ENCODE peak calls at places on chromosomes 16 and 17, in nine cellular contexts. One of them, this sample, is unnamed.

GRCh38 chr16:79463839-79464238 is 136.7 kb downstream of the MAF start:
- DNase-seq in HEK293T: no peak
- DNase-seq in transverse colon: no peak
- DNase-seq in fibroblast of villous mesenchyme: no peak
- DNase-seq in T-cell: no peak
- DNase-seq in T47D: no peak
- DNase-seq in posterior cingulate gyrus: no peak
- DNase-seq in amniotic stem cell: no peak
- DNase-seq in K562: no peak
- DNase-seq in this sample: no peak

GRCh38 chr16:31253642-31254045 is 6.1 kb upstream of the ITGAM start:
- DNase-seq in T-cell: no peak
- DNase-seq in transverse colon: peak
- DNase-seq in HEK293T: no peak
- DNase-seq in fibroblast of villous mesenchyme: peak
- DNase-seq in K562: peak
- DNase-seq in T47D: no peak
- DNase-seq in posterior cingulate gyrus: peak
- DNase-seq in amniotic stem cell: no peak
- DNase-seq in this sample: no peak

GRCh38 chr17:59972778-59973177 is 8.2 kb upstream of the RNFT1 start:
- DNase-seq in K562: no peak
- DNase-seq in fibroblast of villous mesenchyme: peak
- DNase-seq in T-cell: no peak
- DNase-seq in T47D: peak
- DNase-seq in HEK293T: no peak
- DNase-seq in amniotic stem cell: no peak
- DNase-seq in posterior cingulate gyrus: no peak
- DNase-seq in transverse colon: no peak
- DNase-seq in this sample: no peak

GRCh38 chr17:48068491-48068961 is 20.4 kb downstream of the NFE2L1 start:
- DNase-seq in amniotic stem cell: no peak
- DNase-seq in posterior cingulate gyrus: no peak
- DNase-seq in K562: peak
- DNase-seq in HEK293T: peak
- DNase-seq in T47D: peak
- DNase-seq in fibroblast of villous mesenchyme: peak
- DNase-seq in T-cell: no peak
- DNase-seq in transverse colon: no peak
- DNase-seq in this sample: peak

GRCh38 chr16:24652803-24653202 is 76.6 kb upstream of the TNRC6A start:
- DNase-seq in K562: no peak
- DNase-seq in amniotic stem cell: no peak
- DNase-seq in T47D: peak
- DNase-seq in transverse colon: no peak
- DNase-seq in HEK293T: no peak
- DNase-seq in T-cell: no peak
- DNase-seq in posterior cingulate gyrus: no peak
- DNase-seq in fibroblast of villous mesenchyme: no peak
- DNase-seq in this sample: no peak

GRCh38 chr17:31494259-31495048 is 103.0 kb downstream of the RAB11FIP4 start:
- DNase-seq in T47D: no peak
- DNase-seq in posterior cingulate gyrus: no peak
- DNase-seq in transverse colon: peak
- DNase-seq in fibroblast of villous mesenchyme: no peak
- DNase-seq in K562: no peak
- DNase-seq in HEK293T: no peak
- DNase-seq in amniotic stem cell: no peak
- DNase-seq in T-cell: peak
- DNase-seq in this sample: peak

GRCh38 chr17:46876353-46876887 is 25.0 kb downstream of the WNT9B start:
- DNase-seq in fibroblast of villous mesenchyme: no peak
- DNase-seq in posterior cingulate gyrus: no peak
- DNase-seq in HEK293T: peak
- DNase-seq in amniotic stem cell: no peak
- DNase-seq in K562: peak
- DNase-seq in transverse colon: peak
- DNase-seq in T-cell: no peak
- DNase-seq in T47D: peak
- DNase-seq in this sample: peak

GRCh38 chr17:65193305-65194293 is 56.4 kb downstream of the RGS9 start:
- DNase-seq in T-cell: no peak
- DNase-seq in K562: no peak
- DNase-seq in T47D: peak
- DNase-seq in posterior cingulate gyrus: no peak
- DNase-seq in HEK293T: no peak
- DNase-seq in amniotic stem cell: no peak
- DNase-seq in fibroblast of villous mesenchyme: no peak
- DNase-seq in transverse colon: no peak
- DNase-seq in this sample: no peak

GRCh38 chr16:56357291-56357764 is 68.0 kb downstream of the AMFR start:
- DNase-seq in K562: no peak
- DNase-seq in fibroblast of villous mesenchyme: no peak
- DNase-seq in HEK293T: no peak
- DNase-seq in amniotic stem cell: no peak
- DNase-seq in T-cell: no peak
- DNase-seq in transverse colon: peak
- DNase-seq in T47D: no peak
- DNase-seq in posterior cingulate gyrus: peak
- DNase-seq in this sample: no peak

GRCh38 chr16:23286131-23286532 is 16.0 kb upstream of the SCNN1B start:
- DNase-seq in T47D: no peak
- DNase-seq in T-cell: no peak
- DNase-seq in posterior cingulate gyrus: no peak
- DNase-seq in transverse colon: no peak
- DNase-seq in K562: no peak
- DNase-seq in fibroblast of villous mesenchyme: no peak
- DNase-seq in HEK293T: no peak
- DNase-seq in amniotic stem cell: no peak
- DNase-seq in this sample: no peak

GRCh38 chr17:17077101-17077500 is 34.8 kb downstream of the MPRIP start:
- DNase-seq in amniotic stem cell: no peak
- DNase-seq in T-cell: no peak
- DNase-seq in T47D: no peak
- DNase-seq in fibroblast of villous mesenchyme: no peak
- DNase-seq in transverse colon: peak
- DNase-seq in posterior cingulate gyrus: no peak
- DNase-seq in HEK293T: no peak
- DNase-seq in K562: no peak
- DNase-seq in this sample: no peak

GRCh38 chr17:47279062-47279801 is 25.6 kb downstream of the ITGB3 start:
- DNase-seq in T-cell: no peak
- DNase-seq in HEK293T: no peak
- DNase-seq in posterior cingulate gyrus: no peak
- DNase-seq in fibroblast of villous mesenchyme: peak
- DNase-seq in transverse colon: peak
- DNase-seq in K562: peak
- DNase-seq in amniotic stem cell: peak
- DNase-seq in T47D: peak
- DNase-seq in this sample: peak

GRCh38 chr16:2597560-2597902 is 59.7 kb downstream of the PDPK1 start:
- DNase-seq in transverse colon: no peak
- DNase-seq in fibroblast of villous mesenchyme: no peak
- DNase-seq in posterior cingulate gyrus: no peak
- DNase-seq in amniotic stem cell: no peak
- DNase-seq in HEK293T: no peak
- DNase-seq in T47D: no peak
- DNase-seq in T-cell: no peak
- DNase-seq in K562: no peak
- DNase-seq in this sample: no peak

GRCh38 chr17:74800531-74800930 is 24.4 kb upstream of the NAT9 start:
- DNase-seq in T-cell: no peak
- DNase-seq in transverse colon: no peak
- DNase-seq in HEK293T: no peak
- DNase-seq in posterior cingulate gyrus: no peak
- DNase-seq in fibroblast of villous mesenchyme: no peak
- DNase-seq in K562: no peak
- DNase-seq in amniotic stem cell: no peak
- DNase-seq in T47D: peak
- DNase-seq in this sample: no peak

GRCh38 chr16:56953006-56953405 is 8.7 kb upstream of the CETP start:
- DNase-seq in posterior cingulate gyrus: no peak
- DNase-seq in HEK293T: no peak
- DNase-seq in T-cell: no peak
- DNase-seq in transverse colon: no peak
- DNase-seq in fibroblast of villous mesenchyme: no peak
- DNase-seq in K562: no peak
- DNase-seq in amniotic stem cell: no peak
- DNase-seq in T47D: no peak
- DNase-seq in this sample: no peak

GRCh38 chr16:84174396-84174795 is 12.5 kb downstream of the TAF1C start:
- DNase-seq in HEK293T: no peak
- DNase-seq in amniotic stem cell: no peak
- DNase-seq in T-cell: no peak
- DNase-seq in posterior cingulate gyrus: no peak
- DNase-seq in T47D: no peak
- DNase-seq in transverse colon: no peak
- DNase-seq in fibroblast of villous mesenchyme: no peak
- DNase-seq in K562: no peak
- DNase-seq in this sample: no peak

This sample was measured in NAMALWA.